ENCODE peak calls at places on chromosomes 2 and 18, in four cellular contexts. One of them, this sample, is unnamed.

GRCh38 chr2:70716131-70716766 is 51.8 kb downstream of the ADD2 start:
- DNase-seq in tibial nerve: no peak
- DNase-seq in glutamatergic neuron: no peak
- DNase-seq in upper lobe of left lung: no peak
- DNase-seq in this sample: no peak

GRCh38 chr2:121101093-121101715 is 183.8 kb downstream of the TFCP2L1 start:
- DNase-seq in tibial nerve: no peak
- DNase-seq in glutamatergic neuron: no peak
- DNase-seq in upper lobe of left lung: no peak
- DNase-seq in this sample: no peak

GRCh38 chr2:101380376-101380775 is 6.9 kb downstream of the CREG2 start:
- DNase-seq in tibial nerve: no peak
- DNase-seq in glutamatergic neuron: no peak
- DNase-seq in upper lobe of left lung: peak; percentile 42
- DNase-seq in this sample: no peak

GRCh38 chr2:37566517-37566961 is 104.9 kb downstream of the CDC42EP3 start:
- DNase-seq in tibial nerve: no peak
- DNase-seq in glutamatergic neuron: no peak
- DNase-seq in upper lobe of left lung: no peak
- DNase-seq in this sample: no peak

GRCh38 chr18:41972067-41973000 is 17.3 kb downstream of the PIK3C3 start:
- DNase-seq in tibial nerve: no peak
- DNase-seq in glutamatergic neuron: no peak
- DNase-seq in upper lobe of left lung: no peak
- DNase-seq in this sample: no peak

GRCh38 chr18:22189431-22189830 is 20.0 kb downstream of the GATA6 start:
- DNase-seq in tibial nerve: no peak
- DNase-seq in glutamatergic neuron: no peak
- DNase-seq in upper lobe of left lung: no peak
- DNase-seq in this sample: no peak

GRCh38 chr18:79940814-79941472 is 10.5 kb downstream of the SLC66A2 start:
- DNase-seq in tibial nerve: no peak
- DNase-seq in glutamatergic neuron: peak; percentile 5
- DNase-seq in upper lobe of left lung: peak; percentile 16
- DNase-seq in this sample: peak; percentile 55

GRCh38 chr2:49162151-49162550 is 7.8 kb upstream of the FSHR start:
- DNase-seq in tibial nerve: no peak
- DNase-seq in glutamatergic neuron: no peak
- DNase-seq in upper lobe of left lung: no peak
- DNase-seq in this sample: no peak

GRCh38 chr2:232522014-232522854 is 2.0 kb downstream of the PRSS56 start:
- DNase-seq in tibial nerve: no peak
- DNase-seq in glutamatergic neuron: peak; percentile 77
- DNase-seq in upper lobe of left lung: peak; percentile 43
- DNase-seq in this sample: no peak

GRCh38 chr2:42835577-42836371 is 43.4 kb upstream of the HAAO start:
- DNase-seq in tibial nerve: no peak
- DNase-seq in glutamatergic neuron: no peak
- DNase-seq in upper lobe of left lung: peak; percentile 52
- DNase-seq in this sample: peak; percentile 31

GRCh38 chr2:159744363-159744762 is 32.1 kb downstream of the MARCHF7 start:
- DNase-seq in tibial nerve: no peak
- DNase-seq in glutamatergic neuron: no peak
- DNase-seq in upper lobe of left lung: no peak
- DNase-seq in this sample: no peak

GRCh38 chr2:236565879-236566402 is 3.7 kb upstream of the ACKR3 start:
- DNase-seq in tibial nerve: no peak
- DNase-seq in glutamatergic neuron: no peak
- DNase-seq in upper lobe of left lung: no peak
- DNase-seq in this sample: no peak

GRCh38 chr2:204899983-204900382 is 354.7 kb downstream of the PARD3B start:
- DNase-seq in tibial nerve: no peak
- DNase-seq in glutamatergic neuron: no peak
- DNase-seq in upper lobe of left lung: no peak
- DNase-seq in this sample: no peak

GRCh38 chr2:202042444-202042843 is 8.8 kb downstream of the FZD7 start:
- DNase-seq in tibial nerve: no peak
- DNase-seq in glutamatergic neuron: no peak
- DNase-seq in upper lobe of left lung: no peak
- DNase-seq in this sample: no peak

GRCh38 chr2:62412347-62412742 is 93.7 kb downstream of the TMEM17 start:
- DNase-seq in tibial nerve: no peak
- DNase-seq in glutamatergic neuron: no peak
- DNase-seq in upper lobe of left lung: no peak
- DNase-seq in this sample: no peak

GRCh38 chr2:26911911-26912861 is 58.3 kb upstream of the MAPRE3 start:
- DNase-seq in tibial nerve: no peak
- DNase-seq in glutamatergic neuron: peak; percentile 40
- DNase-seq in upper lobe of left lung: no peak
- DNase-seq in this sample: no peak

GRCh38 chr2:73134471-73134870 is 21.7 kb upstream of the RAB11FIP5 start:
- DNase-seq in tibial nerve: no peak
- DNase-seq in glutamatergic neuron: no peak
- DNase-seq in upper lobe of left lung: no peak
- DNase-seq in this sample: no peak

GRCh38 chr2:2324119-2324518 is 7.0 kb downstream of the MYT1L start:
- DNase-seq in tibial nerve: no peak
- DNase-seq in glutamatergic neuron: no peak
- DNase-seq in upper lobe of left lung: no peak
- DNase-seq in this sample: no peak

GRCh38 chr2:16068233-16068940 is 128.0 kb downstream of the MYCN start:
- DNase-seq in tibial nerve: no peak
- DNase-seq in glutamatergic neuron: no peak
- DNase-seq in upper lobe of left lung: no peak
- DNase-seq in this sample: no peak

GRCh38 chr2:237966250-237966564 is 607 bp upstream of the UBE2F start:
- DNase-seq in tibial nerve: no peak
- DNase-seq in glutamatergic neuron: no peak
- DNase-seq in upper lobe of left lung: no peak
- DNase-seq in this sample: no peak

GRCh38 chr2:213246665-213247281 is 37.5 kb upstream of the SPAG16 start:
- DNase-seq in tibial nerve: no peak
- DNase-seq in glutamatergic neuron: peak; percentile 57
- DNase-seq in upper lobe of left lung: no peak
- DNase-seq in this sample: no peak

GRCh38 chr2:239002960-239003932 is 155.4 kb downstream of the TWIST2 start:
- DNase-seq in tibial nerve: no peak
- DNase-seq in glutamatergic neuron: no peak
- DNase-seq in upper lobe of left lung: no peak
- DNase-seq in this sample: peak; percentile 62

GRCh38 chr2:119694470-119694993 is 15.5 kb downstream of the TMEM177 start:
- DNase-seq in tibial nerve: no peak
- DNase-seq in glutamatergic neuron: no peak
- DNase-seq in upper lobe of left lung: peak; percentile 43
- DNase-seq in this sample: no peak

GRCh38 chr2:27282892-27283291 is 663 bp downstream of the TRIM54 start:
- DNase-seq in tibial nerve: no peak
- DNase-seq in glutamatergic neuron: peak; percentile 44
- DNase-seq in upper lobe of left lung: no peak
- DNase-seq in this sample: no peak

GRCh38 chr18:62107881-62108280 is 79.0 kb downstream of the PIGN start:
- DNase-seq in tibial nerve: no peak
- DNase-seq in glutamatergic neuron: no peak
- DNase-seq in upper lobe of left lung: no peak
- DNase-seq in this sample: no peak

GRCh38 chr2:228613133-228613532 is 431.6 kb upstream of the SPHKAP start:
- DNase-seq in tibial nerve: no peak
- DNase-seq in glutamatergic neuron: no peak
- DNase-seq in upper lobe of left lung: no peak
- DNase-seq in this sample: no peak

GRCh38 chr2:213306320-213306942 is 22.2 kb downstream of the SPAG16 start:
- DNase-seq in tibial nerve: no peak
- DNase-seq in glutamatergic neuron: no peak
- DNase-seq in upper lobe of left lung: no peak
- DNase-seq in this sample: no peak

GRCh38 chr2:10009811-10010781 is 33.3 kb upstream of the KLF11 start:
- DNase-seq in tibial nerve: no peak
- DNase-seq in glutamatergic neuron: no peak
- DNase-seq in upper lobe of left lung: peak; percentile 69
- DNase-seq in this sample: no peak

GRCh38 chr18:41763361-41763760 is 191.7 kb upstream of the PIK3C3 start:
- DNase-seq in tibial nerve: no peak
- DNase-seq in glutamatergic neuron: no peak
- DNase-seq in upper lobe of left lung: no peak
- DNase-seq in this sample: no peak

GRCh38 chr2:127486247-127486912 is 39.9 kb downstream of the IWS1 start:
- DNase-seq in tibial nerve: no peak
- DNase-seq in glutamatergic neuron: no peak
- DNase-seq in upper lobe of left lung: no peak
- DNase-seq in this sample: no peak

GRCh38 chr2:70381235-70381634 is 79.4 kb upstream of the FAM136A start:
- DNase-seq in tibial nerve: no peak
- DNase-seq in glutamatergic neuron: no peak
- DNase-seq in upper lobe of left lung: no peak
- DNase-seq in this sample: no peak

GRCh38 chr2:229096667-229097066 is 174.4 kb downstream of the PID1 start:
- DNase-seq in tibial nerve: no peak
- DNase-seq in glutamatergic neuron: no peak
- DNase-seq in upper lobe of left lung: no peak
- DNase-seq in this sample: no peak

GRCh38 chr2:21404137-21404536 is 280.4 kb downstream of the TDRD15 start:
- DNase-seq in tibial nerve: no peak
- DNase-seq in glutamatergic neuron: no peak
- DNase-seq in upper lobe of left lung: no peak
- DNase-seq in this sample: no peak

GRCh38 chr2:215171151-215171550 is 32.7 kb upstream of the ABCA12 start:
- DNase-seq in tibial nerve: no peak
- DNase-seq in glutamatergic neuron: no peak
- DNase-seq in upper lobe of left lung: no peak
- DNase-seq in this sample: no peak

GRCh38 chr18:31398191-31398590 is 21.6 kb downstream of the DSG4 start:
- DNase-seq in tibial nerve: no peak
- DNase-seq in glutamatergic neuron: no peak
- DNase-seq in upper lobe of left lung: no peak
- DNase-seq in this sample: no peak

GRCh38 chr2:128457006-128457604 is 138.4 kb upstream of the HS6ST1 start:
- DNase-seq in tibial nerve: no peak
- DNase-seq in glutamatergic neuron: no peak
- DNase-seq in upper lobe of left lung: no peak
- DNase-seq in this sample: peak; percentile 57

DNA sequence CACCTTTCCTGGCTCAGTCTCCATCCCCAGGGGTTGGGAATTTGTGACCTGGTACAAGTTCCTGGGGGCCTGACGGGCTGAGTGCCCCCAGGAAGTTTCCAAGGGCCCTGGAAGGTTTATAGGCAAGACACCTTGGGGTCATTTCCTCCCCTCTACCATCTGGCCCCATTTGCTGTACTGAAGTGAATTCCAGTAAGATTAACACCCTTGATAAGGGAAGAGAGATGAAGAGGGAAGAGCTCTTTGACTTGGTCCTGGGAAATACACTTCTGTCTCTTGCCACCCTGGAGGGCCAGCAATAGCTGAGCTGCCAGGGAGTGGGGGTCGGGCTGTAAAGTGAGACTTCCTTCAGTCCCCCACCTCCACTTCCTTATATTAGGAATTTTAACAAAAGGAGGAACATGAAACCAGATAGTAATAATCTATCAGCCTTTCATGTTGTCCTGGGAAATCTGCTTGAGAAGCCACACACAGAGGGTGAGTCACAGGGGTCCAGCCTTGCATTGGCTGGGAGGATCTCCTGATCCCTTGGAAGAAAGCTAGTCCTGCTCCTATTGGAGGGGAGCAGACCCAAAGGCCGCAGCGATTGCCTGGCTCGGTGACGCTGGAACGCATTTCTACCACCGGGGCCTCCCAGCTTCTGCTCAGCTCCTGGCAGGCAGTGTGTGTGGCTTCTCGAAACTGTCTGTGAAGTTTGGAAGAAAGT is 87.4 kb downstream of the ACAA2 start:
- DNase-seq in tibial nerve: peak; percentile 55
- DNase-seq in glutamatergic neuron: peak; percentile 26
- DNase-seq in upper lobe of left lung: no peak
- DNase-seq in this sample: no peak
- TF ChIP-seq CTCF in tibial nerve: no peak
- TF ChIP-seq CTCF in glutamatergic neuron: no peak
- TF ChIP-seq CTCF in upper lobe of left lung: no peak
- TF ChIP-seq CTCF in this sample: peak; percentile 42

DNA sequence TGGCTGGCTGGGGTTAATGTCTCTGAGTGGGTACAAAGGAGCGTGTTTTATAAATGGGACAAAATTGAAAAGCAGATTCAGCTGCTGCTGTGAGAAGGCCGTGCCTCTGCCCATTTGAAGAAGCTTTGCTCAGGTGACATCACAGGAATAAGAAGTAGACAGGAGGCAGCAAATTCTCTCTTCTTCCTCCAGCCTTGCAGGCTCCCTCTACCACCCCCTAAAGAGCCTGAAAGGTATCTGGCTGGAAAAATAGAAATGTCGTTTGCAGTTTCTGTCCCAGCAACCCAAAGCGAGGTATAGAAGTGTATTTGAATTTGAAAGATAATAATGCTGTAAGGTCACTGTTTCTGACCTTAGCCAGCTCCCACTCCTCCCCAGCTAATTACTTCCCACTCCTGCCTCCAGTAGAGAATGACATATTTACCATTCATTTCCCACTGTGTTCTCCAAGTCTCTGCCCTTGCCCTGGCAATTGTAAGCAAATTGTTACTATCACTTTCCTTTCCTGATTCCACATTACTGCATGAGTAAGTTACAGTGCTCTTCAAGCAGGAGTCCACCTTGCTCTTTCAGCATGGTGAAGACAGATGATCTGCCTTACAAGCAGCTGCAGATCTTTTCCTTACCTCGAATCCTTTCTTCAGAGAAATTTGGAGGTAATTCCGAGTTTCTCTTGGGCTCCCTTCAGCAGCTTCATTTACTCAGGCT is 56.7 kb upstream of the RASGRP3 start:
- DNase-seq in tibial nerve: no peak
- DNase-seq in glutamatergic neuron: no peak
- DNase-seq in upper lobe of left lung: no peak
- DNase-seq in this sample: no peak
- TF ChIP-seq CTCF in tibial nerve: no peak
- TF ChIP-seq CTCF in glutamatergic neuron: no peak
- TF ChIP-seq CTCF in upper lobe of left lung: no peak
- TF ChIP-seq CTCF in this sample: no peak

GRCh38 chr18:34495434-34495833 is 214.7 kb upstream of the DTNA start:
- DNase-seq in tibial nerve: no peak
- DNase-seq in glutamatergic neuron: no peak
- DNase-seq in upper lobe of left lung: no peak
- DNase-seq in this sample: no peak

GRCh38 chr18:34494359-34494696 is 215.8 kb upstream of the DTNA start:
- DNase-seq in tibial nerve: no peak
- DNase-seq in glutamatergic neuron: peak; percentile 25
- DNase-seq in upper lobe of left lung: no peak
- DNase-seq in this sample: no peak

GRCh38 chr18:34492652-34493051 is 217.4 kb upstream of the DTNA start:
- DNase-seq in tibial nerve: no peak
- DNase-seq in glutamatergic neuron: no peak
- DNase-seq in upper lobe of left lung: no peak
- DNase-seq in this sample: no peak

GRCh38 chr18:34493099-34493544 is 217.0 kb upstream of the DTNA start:
- DNase-seq in tibial nerve: peak; percentile 33
- DNase-seq in glutamatergic neuron: peak; percentile 82
- DNase-seq in upper lobe of left lung: peak; percentile 42
- DNase-seq in this sample: peak; percentile 76

GRCh38 chr18:34493566-34494358 is 216.3 kb upstream of the DTNA start:
- DNase-seq in tibial nerve: no peak
- DNase-seq in glutamatergic neuron: peak; percentile 52
- DNase-seq in upper lobe of left lung: no peak
- DNase-seq in this sample: peak; percentile 68
- TF ChIP-seq CTCF in tibial nerve: no peak
- TF ChIP-seq CTCF in glutamatergic neuron: no peak
- TF ChIP-seq CTCF in upper lobe of left lung: no peak
- TF ChIP-seq CTCF in this sample: no peak

GRCh38 chr2:112481050-112481527 is 867 bp upstream of the TTL start:
- DNase-seq in tibial nerve: peak; percentile 72
- DNase-seq in glutamatergic neuron: peak; percentile 89
- DNase-seq in upper lobe of left lung: peak; percentile 89
- DNase-seq in this sample: peak; percentile 83
- TF ChIP-seq CTCF in tibial nerve: peak; percentile 76
- TF ChIP-seq CTCF in glutamatergic neuron: no peak
- TF ChIP-seq CTCF in upper lobe of left lung: peak; percentile 82
- TF ChIP-seq CTCF in this sample: peak; percentile 77

This sample was measured in type B pancreatic cell.